ENCODE peak calls at places on chromosomes 11 and 22, in seven cellular contexts. N is amniotic stem cell; V is stimulated activated CD4-positive, alpha-beta T cell treated with anti-CD3 and anti-CD28 coated beads, Interleukin-12 subunit alpha, Interleukin-12 subunit beta, amount 100 ng/mL, for 48 hours; I is bronchial epithelial cell; R is NCI-H748 treated with DMSO at 0.1 percent for 48 hours; A is left colon; O is iris pigment epithelial cell. Q is an unnamed sample.

GRCh38 chr11:839875-840617 is 2.3 kb downstream of the POLR2L start:
- DNase-seq in V (no peak), N (no peak), A (no peak), R (no peak), I (no peak), O (no peak), Q (no peak)

GRCh38 chr11:25938952-25939351 is 393.0 kb upstream of the ANO3 start:
- DNase-seq in A (no peak), O (no peak), N (no peak), I (no peak), V (no peak), R (no peak), Q (no peak)

GRCh38 chr11:84465040-84465439 is 1162.1 kb downstream of the DLG2 start:
- DNase-seq in O (peak; percentile 6), R (no peak), N (no peak), I (no peak), V (no peak), A (no peak), Q (no peak)

GRCh38 chr22:29720824-29721323 is 1.1 kb downstream of the CABP7 start:
- DNase-seq in N (no peak), O (no peak), A (no peak), I (no peak), V (no peak), R (no peak), Q (no peak)

GRCh38 chr11:134646561-134646960 is 234.5 kb upstream of the B3GAT1 start:
- DNase-seq in O (no peak), A (no peak), I (no peak), R (no peak), N (no peak), V (no peak), Q (no peak)

GRCh38 chr11:68206211-68206610 is 6.9 kb downstream of the KMT5B start:
- DNase-seq in V (no peak), A (no peak), R (peak; percentile 65), O (peak; percentile 66), I (peak; percentile 65), N (peak; percentile 28), Q (peak; percentile 57)

GRCh38 chr22:37133304-37134018 is 16.3 kb downstream of the IL2RB start:
- DNase-seq in R (no peak), O (no peak), N (no peak), V (no peak), A (no peak), I (no peak), Q (no peak)

GRCh38 chr22:28791841-28792490 is 8.4 kb downstream of the XBP1 start:
- DNase-seq in R (no peak), A (no peak), O (no peak), V (no peak), N (no peak), I (no peak), Q (no peak)

GRCh38 chr11:64132388-64132771 is 33.5 kb downstream of the MACROD1 start:
- DNase-seq in O (no peak), A (no peak), R (no peak), I (no peak), N (no peak), V (no peak), Q (no peak)

GRCh38 chr11:133693110-133693509 is 152.2 kb downstream of the SPATA19 start:
- DNase-seq in R (no peak), I (no peak), N (no peak), V (no peak), A (no peak), O (no peak), Q (no peak)

GRCh38 chr11:31725176-31725575 is 85.9 kb downstream of the PAX6 start:
- DNase-seq in V (no peak), I (no peak), R (no peak), A (no peak), N (no peak), O (no peak), Q (no peak)

GRCh38 chr22:50530280-50530856 is 556 bp upstream of the TYMP start:
- DNase-seq in A (peak; percentile 87), R (no peak), V (peak; percentile 61), O (peak; percentile 89), N (no peak), I (peak; percentile 52), Q (peak; percentile 64)

GRCh38 chr11:498297-499181 is 8.5 kb downstream of the RNH1 start:
- DNase-seq in A (no peak), I (no peak), R (no peak), O (no peak), V (no peak), N (no peak), Q (no peak)

GRCh38 chr22:49502126-49502826 is 325.4 kb downstream of the BRD1 start:
- DNase-seq in O (peak; percentile 21), V (no peak), R (no peak), I (no peak), N (no peak), A (no peak), Q (no peak)

GRCh38 chr11:100684101-100685065 is 2.7 kb upstream of the ARHGAP42 start:
- DNase-seq in R (no peak), A (no peak), V (no peak), N (no peak), I (peak; percentile 85), O (no peak), Q (peak; percentile 56)

GRCh38 chr11:68826726-68827125 is 15.0 kb downstream of the CPT1A start:
- DNase-seq in A (no peak), V (no peak), R (no peak), O (no peak), N (no peak), I (no peak), Q (no peak)

GRCh38 chr22:43893266-43893665 is 1.5 kb upstream of the PNPLA5 start:
- DNase-seq in N (no peak), V (no peak), O (no peak), R (no peak), I (no peak), A (no peak), Q (no peak)

GRCh38 chr11:2762031-2762380 is 62.2 kb upstream of the KCNQ1OT1 start:
- DNase-seq in R (no peak), O (no peak), A (no peak), V (no peak), N (no peak), I (no peak), Q (no peak)

GRCh38 chr22:25843660-25844275 is 101.8 kb downstream of the MYO18B start:
- DNase-seq in A (no peak), V (no peak), I (no peak), O (no peak), R (no peak), N (no peak), Q (no peak)